ENCODE peak calls at places on chromosomes 16 and 17, in seven cellular contexts. Q, U, S, N, B, X and Y are unnamed samples.
A peak's percentile ranks its signal among the peaks of the same experiment; 100 is the strongest.

GRCh38 chr17:71412803-71413202 is 708.0 kb upstream of the SOX9 start:
- DNase-seq in Q (no peak), X (peak; percentile 92), U (no peak), S (peak; percentile 93), B (peak; percentile 50), N (peak; percentile 81), Y (peak; percentile 92)

GRCh38 chr17:77580956-77581355 is 377.5 kb upstream of the TNRC6C start:
- DNase-seq in X (no peak), S (no peak), U (no peak), Q (no peak), B (no peak), N (no peak), Y (no peak)

GRCh38 chr17:6415616-6416015 is 19.3 kb downstream of the AIPL1 start:
- DNase-seq in B (no peak), S (no peak), X (no peak), N (no peak), U (no peak), Q (no peak), Y (no peak)

GRCh38 chr16:65384441-65384840 is 262.6 kb upstream of the CDH11 start:
- DNase-seq in U (no peak), S (no peak), B (no peak), N (no peak), Q (no peak), X (no peak), Y (no peak)

GRCh38 chr17:44197980-44198720 is 1.5 kb downstream of the ATXN7L3 start:
- DNase-seq in X (no peak), U (no peak), Q (peak; percentile 53), S (no peak), B (no peak), N (no peak), Y (no peak)

GRCh38 chr16:15644306-15644961 is 1.5 kb upstream of the MARF1 start:
- DNase-seq in B (no peak), U (peak; percentile 37), Q (no peak), X (no peak), N (no peak), S (peak; percentile 55), Y (no peak)

GRCh38 chr17:17071531-17072360 is 29.5 kb downstream of the MPRIP start:
- DNase-seq in S (no peak), U (no peak), N (no peak), X (no peak), Q (no peak), B (no peak), Y (no peak)

GRCh38 chr16:26672206-26672605 is 394.5 kb upstream of the C16orf82 start:
- DNase-seq in X (no peak), N (no peak), S (no peak), B (no peak), Q (no peak), U (no peak), Y (no peak)

GRCh38 chr16:56233795-56234566 is 42.7 kb downstream of the GNAO1 start:
- DNase-seq in Q (no peak), X (no peak), N (no peak), U (no peak), S (no peak), B (no peak), Y (no peak)

GRCh38 chr16:4811773-4812172 is 9.3 kb upstream of the ROGDI start:
- DNase-seq in X (no peak), N (no peak), Q (no peak), U (no peak), B (no peak), S (no peak), Y (no peak)

GRCh38 chr16:72983728-72984350 is 64.1 kb downstream of the ZFHX3 start:
- DNase-seq in N (no peak), U (no peak), X (no peak), Q (no peak), B (no peak), S (no peak), Y (no peak)

GRCh38 chr16:88943131-88943664 is 33.8 kb downstream of the CBFA2T3 start:
- DNase-seq in S (no peak), B (no peak), Q (no peak), X (no peak), N (no peak), U (no peak), Y (no peak)

GRCh38 chr16:57061084-57061905 is 31.1 kb upstream of the CPNE2 start:
- DNase-seq in B (peak; percentile 61), U (no peak), X (peak; percentile 41), N (no peak), Q (peak; percentile 76), S (no peak), Y (peak; percentile 53)